ENCODE peak calls at places on chromosomes 3 and 15, in five cellular contexts. One of them, this sample, is unnamed.

GRCh38 chr3:51358981-51359380 is 26.1 kb upstream of the MANF start:
- DNase-seq in stomach: no peak
- DNase-seq in HepG2: no peak
- DNase-seq in sigmoid colon: no peak
- DNase-seq in GM12878: no peak
- DNase-seq in this sample: no peak

GRCh38 chr3:145780301-145780700 is 380.7 kb downstream of the PLOD2 start:
- DNase-seq in stomach: no peak
- DNase-seq in HepG2: no peak
- DNase-seq in GM12878: no peak
- DNase-seq in sigmoid colon: no peak
- DNase-seq in this sample: no peak

GRCh38 chr3:182818296-182818978 is 25.1 kb downstream of the ATP11B start:
- DNase-seq in stomach: no peak
- DNase-seq in GM12878: no peak
- DNase-seq in HepG2: no peak
- DNase-seq in sigmoid colon: no peak
- DNase-seq in this sample: no peak

GRCh38 chr15:82851981-82852511 is 42.6 kb downstream of the WHAMM start:
- DNase-seq in stomach: peak
- DNase-seq in sigmoid colon: peak
- DNase-seq in HepG2: no peak
- DNase-seq in GM12878: no peak
- DNase-seq in this sample: no peak

GRCh38 chr3:47250309-47251060 is 32.1 kb downstream of the KIF9 start:
- DNase-seq in stomach: peak
- DNase-seq in sigmoid colon: no peak
- DNase-seq in HepG2: peak
- DNase-seq in GM12878: no peak
- DNase-seq in this sample: peak

GRCh38 chr3:162328649-162329048 is 832.0 kb downstream of the OTOL1 start:
- DNase-seq in GM12878: no peak
- DNase-seq in sigmoid colon: no peak
- DNase-seq in stomach: no peak
- DNase-seq in HepG2: no peak
- DNase-seq in this sample: no peak

GRCh38 chr3:9820944-9821343 is 10.9 kb downstream of the TTLL3 start:
- DNase-seq in HepG2: peak
- DNase-seq in GM12878: no peak
- DNase-seq in sigmoid colon: no peak
- DNase-seq in stomach: no peak
- DNase-seq in this sample: no peak

GRCh38 chr3:40387001-40387894 is at the start of gene ENTPD3:
- DNase-seq in stomach: peak
- DNase-seq in GM12878: no peak
- DNase-seq in HepG2: no peak
- DNase-seq in sigmoid colon: no peak
- DNase-seq in this sample: no peak

GRCh38 chr15:90234519-90234988 is 545 bp downstream of the GDPGP1 start:
- DNase-seq in sigmoid colon: no peak
- DNase-seq in stomach: no peak
- DNase-seq in HepG2: peak
- DNase-seq in GM12878: no peak
- DNase-seq in this sample: no peak

GRCh38 chr3:183185696-183186095 is 23.2 kb upstream of the LAMP3 start:
- DNase-seq in sigmoid colon: no peak
- DNase-seq in GM12878: peak
- DNase-seq in HepG2: no peak
- DNase-seq in stomach: no peak
- DNase-seq in this sample: no peak

GRCh38 chr3:50350213-50350526 is 405 bp downstream of the NPRL2 start:
- DNase-seq in sigmoid colon: no peak
- DNase-seq in GM12878: no peak
- DNase-seq in stomach: no peak
- DNase-seq in HepG2: no peak
- DNase-seq in this sample: no peak

GRCh38 chr3:71570453-71571038 is 13.0 kb downstream of the FOXP1 start:
- DNase-seq in sigmoid colon: no peak
- DNase-seq in stomach: no peak
- DNase-seq in HepG2: no peak
- DNase-seq in GM12878: no peak
- DNase-seq in this sample: no peak

GRCh38 chr3:179021119-179021903 is 50.3 kb downstream of the ZMAT3 start:
- DNase-seq in GM12878: no peak
- DNase-seq in HepG2: no peak
- DNase-seq in sigmoid colon: no peak
- DNase-seq in stomach: no peak
- DNase-seq in this sample: no peak

DNA sequence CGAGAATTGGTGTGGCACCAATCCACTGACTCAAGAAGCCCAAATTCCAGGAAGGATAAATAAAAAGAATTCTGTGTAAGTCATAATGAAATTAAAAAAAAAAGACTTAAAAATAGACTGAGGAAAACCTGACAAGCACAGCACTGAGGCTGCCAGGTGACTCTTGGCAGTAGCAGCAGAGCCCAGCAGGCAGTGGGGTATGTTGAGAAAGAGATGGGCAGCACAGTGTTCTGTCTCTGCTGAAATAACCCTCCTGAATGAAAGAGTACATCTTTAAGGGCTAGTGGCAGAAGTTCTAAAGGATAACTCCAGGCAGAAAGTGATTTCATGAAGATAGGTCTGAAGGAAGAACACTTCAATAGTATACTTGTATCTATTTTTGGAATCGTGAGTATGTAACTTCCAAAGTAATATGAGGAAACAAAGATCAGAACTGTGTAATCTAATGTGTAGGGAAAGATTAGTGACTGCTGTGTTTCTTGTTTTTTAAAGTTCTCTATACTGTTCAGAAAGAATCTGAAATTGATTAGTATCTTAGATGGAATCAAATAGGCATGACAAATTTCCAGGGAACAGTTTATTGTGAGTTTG is 75.9 kb downstream of the RAB7A start:
- DNase-seq in sigmoid colon: no peak
- DNase-seq in stomach: no peak
- DNase-seq in HepG2: no peak
- DNase-seq in GM12878: no peak
- DNase-seq in this sample: no peak
- TF ChIP-seq POLR2A in sigmoid colon: no peak
- TF ChIP-seq POLR2A in stomach: no peak
- TF ChIP-seq POLR2A in HepG2: no peak
- TF ChIP-seq POLR2A in GM12878: no peak
- TF ChIP-seq POLR2A in this sample: no peak

DNA sequence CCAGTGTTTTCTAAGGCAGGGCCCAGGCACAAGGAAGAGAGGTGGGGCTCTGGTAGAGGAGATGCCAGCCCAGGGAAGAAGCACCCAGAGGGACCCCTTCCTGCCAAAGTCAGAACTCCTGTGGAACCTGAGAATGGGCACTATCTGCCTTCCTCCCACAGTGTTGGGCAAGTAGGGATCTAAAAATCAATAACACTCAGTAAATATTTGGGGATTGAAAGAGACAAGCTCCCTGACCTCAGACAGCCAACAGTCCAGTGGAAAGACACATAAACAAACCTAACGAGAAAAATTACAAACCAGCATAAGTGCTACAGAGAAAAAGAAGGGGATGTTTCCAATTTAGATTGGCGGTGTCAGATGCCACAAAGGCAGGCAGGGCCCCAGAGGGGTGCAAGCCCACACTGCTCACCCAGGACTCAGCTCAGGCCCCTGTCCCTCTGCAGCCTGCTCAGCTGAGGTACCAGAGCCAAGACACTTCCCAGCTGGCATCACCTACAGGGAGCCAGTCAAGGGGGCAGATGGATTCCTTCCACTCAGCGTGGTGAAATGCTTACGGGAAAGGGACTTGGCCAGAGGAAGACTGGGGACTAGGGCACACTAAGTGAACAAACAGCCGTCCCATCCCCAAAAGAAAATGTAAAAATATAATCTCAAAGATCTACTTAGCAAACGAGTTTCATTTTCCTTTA is 15.9 kb downstream of the ADCY5 start:
- DNase-seq in GM12878: no peak
- DNase-seq in stomach: no peak
- DNase-seq in HepG2: peak
- DNase-seq in sigmoid colon: no peak
- DNase-seq in this sample: no peak
- H3K27ac ChIP-seq in GM12878: no peak
- H3K27ac ChIP-seq in stomach: peak
- H3K27ac ChIP-seq in HepG2: no peak
- H3K27ac ChIP-seq in sigmoid colon: peak
- H3K27ac ChIP-seq in this sample: no peak

GRCh38 chr3:56772926-56773587 is 28.7 kb downstream of the ARHGEF3 start:
- DNase-seq in GM12878: no peak
- DNase-seq in stomach: no peak
- DNase-seq in sigmoid colon: no peak
- DNase-seq in HepG2: no peak
- DNase-seq in this sample: no peak

GRCh38 chr3:56773588-56774330 is 28.0 kb downstream of the ARHGEF3 start:
- DNase-seq in sigmoid colon: no peak
- DNase-seq in GM12878: no peak
- DNase-seq in stomach: no peak
- DNase-seq in HepG2: no peak
- DNase-seq in this sample: no peak

GRCh38 chr3:56775356-56775914 is 26.3 kb downstream of the ARHGEF3 start:
- DNase-seq in sigmoid colon: peak
- DNase-seq in GM12878: no peak
- DNase-seq in HepG2: no peak
- DNase-seq in stomach: no peak
- DNase-seq in this sample: no peak

GRCh38 chr3:56769125-56769709 is 32.5 kb downstream of the ARHGEF3 start:
- DNase-seq in HepG2: no peak
- DNase-seq in stomach: no peak
- DNase-seq in sigmoid colon: no peak
- DNase-seq in GM12878: no peak
- DNase-seq in this sample: peak

GRCh38 chr3:56771376-56771775 is 30.4 kb downstream of the ARHGEF3 start:
- DNase-seq in GM12878: no peak
- DNase-seq in HepG2: no peak
- DNase-seq in sigmoid colon: no peak
- DNase-seq in stomach: no peak
- DNase-seq in this sample: no peak
- TF ChIP-seq POLR2A in GM12878: no peak
- TF ChIP-seq POLR2A in HepG2: no peak
- TF ChIP-seq POLR2A in sigmoid colon: no peak
- TF ChIP-seq POLR2A in stomach: no peak
- TF ChIP-seq POLR2A in this sample: no peak

GRCh38 chr3:106281231-106281630 is 412.4 kb upstream of the CBLB start:
- DNase-seq in stomach: no peak
- DNase-seq in GM12878: no peak
- DNase-seq in HepG2: no peak
- DNase-seq in sigmoid colon: no peak
- DNase-seq in this sample: no peak

GRCh38 chr3:106275592-106275991 is 406.8 kb upstream of the CBLB start:
- DNase-seq in stomach: no peak
- DNase-seq in GM12878: no peak
- DNase-seq in sigmoid colon: no peak
- DNase-seq in HepG2: no peak
- DNase-seq in this sample: no peak

GRCh38 chr3:106272302-106272701 is 403.5 kb upstream of the CBLB start:
- DNase-seq in stomach: no peak
- DNase-seq in HepG2: no peak
- DNase-seq in sigmoid colon: no peak
- DNase-seq in GM12878: no peak
- DNase-seq in this sample: no peak

GRCh38 chr3:106277731-106278130 is 408.9 kb upstream of the CBLB start:
- DNase-seq in GM12878: no peak
- DNase-seq in sigmoid colon: no peak
- DNase-seq in stomach: no peak
- DNase-seq in HepG2: no peak
- DNase-seq in this sample: no peak

GRCh38 chr3:106276755-106277612 is 408.2 kb upstream of the CBLB start:
- DNase-seq in stomach: no peak
- DNase-seq in sigmoid colon: no peak
- DNase-seq in HepG2: no peak
- DNase-seq in GM12878: no peak
- DNase-seq in this sample: no peak
- H3K27ac ChIP-seq in stomach: no peak
- H3K27ac ChIP-seq in sigmoid colon: no peak
- H3K27ac ChIP-seq in HepG2: no peak
- H3K27ac ChIP-seq in GM12878: no peak
- H3K27ac ChIP-seq in this sample: no peak

GRCh38 chr3:150055332-150055731 is 84.6 kb upstream of the PFN2 start:
- DNase-seq in GM12878: no peak
- DNase-seq in stomach: no peak
- DNase-seq in HepG2: no peak
- DNase-seq in sigmoid colon: no peak
- DNase-seq in this sample: no peak
- TF ChIP-seq POLR2A in GM12878: no peak
- TF ChIP-seq POLR2A in stomach: no peak
- TF ChIP-seq POLR2A in HepG2: no peak
- TF ChIP-seq POLR2A in sigmoid colon: no peak
- TF ChIP-seq POLR2A in this sample: no peak

GRCh38 chr15:29889545-29890329 is 67.5 kb upstream of the TJP1 start:
- DNase-seq in sigmoid colon: no peak
- DNase-seq in HepG2: no peak
- DNase-seq in stomach: no peak
- DNase-seq in GM12878: no peak
- DNase-seq in this sample: no peak
- H3K27ac ChIP-seq in sigmoid colon: peak
- H3K27ac ChIP-seq in HepG2: no peak
- H3K27ac ChIP-seq in stomach: no peak
- H3K27ac ChIP-seq in GM12878: no peak
- H3K27ac ChIP-seq in this sample: peak

GRCh38 chr3:197586181-197586580 is 30.4 kb upstream of the BDH1 start:
- DNase-seq in HepG2: no peak
- DNase-seq in GM12878: no peak
- DNase-seq in sigmoid colon: no peak
- DNase-seq in stomach: no peak
- DNase-seq in this sample: no peak

GRCh38 chr3:197591816-197592215 is 36.0 kb upstream of the BDH1 start:
- DNase-seq in HepG2: no peak
- DNase-seq in stomach: no peak
- DNase-seq in sigmoid colon: no peak
- DNase-seq in GM12878: no peak
- DNase-seq in this sample: no peak

GRCh38 chr3:197592361-197593045 is 36.7 kb upstream of the BDH1 start:
- DNase-seq in stomach: no peak
- DNase-seq in GM12878: no peak
- DNase-seq in HepG2: no peak
- DNase-seq in sigmoid colon: no peak
- DNase-seq in this sample: no peak

GRCh38 chr3:197590313-197590962 is 34.7 kb upstream of the BDH1 start:
- DNase-seq in HepG2: peak
- DNase-seq in stomach: peak
- DNase-seq in sigmoid colon: no peak
- DNase-seq in GM12878: no peak
- DNase-seq in this sample: no peak

GRCh38 chr3:197589545-197589944 is 33.8 kb upstream of the BDH1 start:
- DNase-seq in GM12878: no peak
- DNase-seq in sigmoid colon: no peak
- DNase-seq in stomach: no peak
- DNase-seq in HepG2: no peak
- DNase-seq in this sample: no peak
- TF ChIP-seq POLR2A in GM12878: no peak
- TF ChIP-seq POLR2A in sigmoid colon: no peak
- TF ChIP-seq POLR2A in stomach: no peak
- TF ChIP-seq POLR2A in HepG2: no peak
- TF ChIP-seq POLR2A in this sample: no peak

GRCh38 chr3:42589382-42590109 is 1.1 kb upstream of the SS18L2 start:
- DNase-seq in stomach: no peak
- DNase-seq in sigmoid colon: no peak
- DNase-seq in GM12878: no peak
- DNase-seq in HepG2: no peak
- DNase-seq in this sample: no peak
- H3K27ac ChIP-seq in stomach: peak
- H3K27ac ChIP-seq in sigmoid colon: peak
- H3K27ac ChIP-seq in GM12878: peak
- H3K27ac ChIP-seq in HepG2: peak
- H3K27ac ChIP-seq in this sample: no peak